ENCODE peak calls at places on chromosomes 6 and 20, in nine cellular contexts. Q, A, K, U, X, G, W, C and M are unnamed samples.

GRCh38 chr6:73879466-73879865 is 183.5 kb downstream of the CD109 start:
- DNase-seq in X (no peak), U (no peak), K (peak; percentile 55), W (no peak), Q (no peak), G (no peak), A (no peak), C (peak; percentile 52), M (no peak)

GRCh38 chr6:105867280-105867679 is 218.9 kb upstream of the PRDM1 start:
- DNase-seq in G (no peak), C (no peak), X (no peak), Q (no peak), K (no peak), U (no peak), A (no peak), W (no peak), M (no peak)

GRCh38 chr6:42696526-42697267 is 25.7 kb downstream of the PRPH2 start:
- DNase-seq in U (no peak), C (peak; percentile 30), W (no peak), X (no peak), K (peak; percentile 74), A (no peak), G (no peak), Q (no peak), M (no peak)

GRCh38 chr6:154307696-154308425 is 48.7 kb downstream of the IPCEF1 start:
- DNase-seq in C (no peak), U (no peak), Q (no peak), A (no peak), G (no peak), W (no peak), K (no peak), X (no peak), M (no peak)

GRCh38 chr20:12262747-12263146 is 345.1 kb downstream of the BTBD3 start:
- DNase-seq in C (peak; percentile 2), U (no peak), K (no peak), X (no peak), W (no peak), G (no peak), A (no peak), Q (no peak), M (no peak)

GRCh38 chr20:24722586-24722985 is 226.5 kb upstream of the CST7 start:
- DNase-seq in A (peak; percentile 58), Q (no peak), U (no peak), C (no peak), W (no peak), X (no peak), G (no peak), K (no peak), M (no peak)

GRCh38 chr20:19692685-19693119 is 65.4 kb upstream of the RIN2 start:
- DNase-seq in U (peak; percentile 6), Q (peak; percentile 71), G (peak; percentile 23), K (no peak), X (peak; percentile 47), W (peak; percentile 68), C (peak; percentile 45), A (peak; percentile 48), M (peak; percentile 42)

GRCh38 chr6:130377371-130377770 is 11.6 kb downstream of the TMEM200A start:
- DNase-seq in C (peak; percentile 19), A (no peak), W (no peak), X (no peak), G (no peak), K (no peak), Q (no peak), U (no peak), M (no peak)

GRCh38 chr20:25418779-25419178 is 11.3 kb downstream of the GINS1 start:
- DNase-seq in Q (no peak), A (no peak), U (no peak), K (no peak), X (no peak), G (no peak), W (no peak), C (peak; percentile 17), M (peak; percentile 23)